ENCODE peak calls at places on chromosomes 2 and 18, in seven cellular contexts. One of them, this sample, is unnamed.
A peak's percentile ranks its signal among the peaks of the same experiment; 100 is the strongest.

GRCh38 chr2:43185146-43185545 is 41.3 kb downstream of the ZFP36L2 start:
- DNase-seq in stomach: no peak
- DNase-seq in prostate gland: no peak
- DNase-seq in OCI-LY7: no peak
- DNase-seq in left lung: no peak
- DNase-seq in progenitor cell of endocrine pancreas: no peak
- DNase-seq in GM12865: no peak
- DNase-seq in this sample: no peak

GRCh38 chr2:241014764-241015163 is 16.3 kb downstream of the SNED1 start:
- DNase-seq in stomach: peak; percentile 15
- DNase-seq in prostate gland: peak; percentile 45
- DNase-seq in OCI-LY7: no peak
- DNase-seq in left lung: no peak
- DNase-seq in progenitor cell of endocrine pancreas: no peak
- DNase-seq in GM12865: no peak
- DNase-seq in this sample: no peak

GRCh38 chr2:47145466-47145865 is 9.6 kb downstream of the STPG4 start:
- DNase-seq in stomach: no peak
- DNase-seq in prostate gland: no peak
- DNase-seq in OCI-LY7: no peak
- DNase-seq in left lung: no peak
- DNase-seq in progenitor cell of endocrine pancreas: no peak
- DNase-seq in GM12865: no peak
- DNase-seq in this sample: no peak

GRCh38 chr2:16226942-16227664 is 286.8 kb downstream of the MYCN start:
- DNase-seq in stomach: no peak
- DNase-seq in prostate gland: peak; percentile 46
- DNase-seq in OCI-LY7: no peak
- DNase-seq in left lung: no peak
- DNase-seq in progenitor cell of endocrine pancreas: no peak
- DNase-seq in GM12865: no peak
- DNase-seq in this sample: no peak

GRCh38 chr2:219758907-219759680 is 131.7 kb downstream of the SLC4A3 start:
- DNase-seq in stomach: no peak
- DNase-seq in prostate gland: no peak
- DNase-seq in OCI-LY7: no peak
- DNase-seq in left lung: no peak
- DNase-seq in progenitor cell of endocrine pancreas: no peak
- DNase-seq in GM12865: no peak
- DNase-seq in this sample: no peak

GRCh38 chr2:192195548-192196418 is 1.1 kb upstream of the TMEFF2 start:
- DNase-seq in stomach: peak; percentile 25
- DNase-seq in prostate gland: no peak
- DNase-seq in OCI-LY7: no peak
- DNase-seq in left lung: peak; percentile 76
- DNase-seq in progenitor cell of endocrine pancreas: peak; percentile 13
- DNase-seq in GM12865: no peak
- DNase-seq in this sample: peak; percentile 4

GRCh38 chr2:148930046-148930775 is 55.2 kb downstream of the KIF5C start:
- DNase-seq in stomach: no peak
- DNase-seq in prostate gland: no peak
- DNase-seq in OCI-LY7: no peak
- DNase-seq in left lung: no peak
- DNase-seq in progenitor cell of endocrine pancreas: no peak
- DNase-seq in GM12865: no peak
- DNase-seq in this sample: no peak

GRCh38 chr2:7190587-7191320 is 273.5 kb downstream of the RNF144A start:
- DNase-seq in stomach: no peak
- DNase-seq in prostate gland: no peak
- DNase-seq in OCI-LY7: no peak
- DNase-seq in left lung: no peak
- DNase-seq in progenitor cell of endocrine pancreas: no peak
- DNase-seq in GM12865: no peak
- DNase-seq in this sample: peak; percentile 16

GRCh38 chr2:10238991-10239485 is 63.7 kb upstream of the HPCAL1 start:
- DNase-seq in stomach: no peak
- DNase-seq in prostate gland: no peak
- DNase-seq in OCI-LY7: no peak
- DNase-seq in left lung: no peak
- DNase-seq in progenitor cell of endocrine pancreas: no peak
- DNase-seq in GM12865: no peak
- DNase-seq in this sample: no peak

GRCh38 chr18:49966090-49966489 is 152.8 kb upstream of the ACAA2 start:
- DNase-seq in stomach: no peak
- DNase-seq in prostate gland: no peak
- DNase-seq in OCI-LY7: no peak
- DNase-seq in left lung: no peak
- DNase-seq in progenitor cell of endocrine pancreas: no peak
- DNase-seq in GM12865: no peak
- DNase-seq in this sample: no peak

GRCh38 chr2:167596072-167596471 is 651.3 kb downstream of the STK39 start:
- DNase-seq in stomach: no peak
- DNase-seq in prostate gland: no peak
- DNase-seq in OCI-LY7: no peak
- DNase-seq in left lung: no peak
- DNase-seq in progenitor cell of endocrine pancreas: no peak
- DNase-seq in GM12865: peak; percentile 4
- DNase-seq in this sample: no peak

GRCh38 chr2:241461693-241462677 is 46.4 kb downstream of the STK25 start:
- DNase-seq in stomach: peak; percentile 67
- DNase-seq in prostate gland: peak; percentile 33
- DNase-seq in OCI-LY7: no peak
- DNase-seq in left lung: no peak
- DNase-seq in progenitor cell of endocrine pancreas: no peak
- DNase-seq in GM12865: no peak
- DNase-seq in this sample: no peak

GRCh38 chr2:47654790-47655562 is 128.0 kb upstream of the MSH6 start:
- DNase-seq in stomach: no peak
- DNase-seq in prostate gland: no peak
- DNase-seq in OCI-LY7: peak; percentile 97
- DNase-seq in left lung: no peak
- DNase-seq in progenitor cell of endocrine pancreas: no peak
- DNase-seq in GM12865: peak; percentile 87
- DNase-seq in this sample: no peak

GRCh38 chr2:168639501-168639900 is 162.9 kb upstream of the NOSTRIN start:
- DNase-seq in stomach: peak; percentile 45
- DNase-seq in prostate gland: peak; percentile 5
- DNase-seq in OCI-LY7: no peak
- DNase-seq in left lung: no peak
- DNase-seq in progenitor cell of endocrine pancreas: no peak
- DNase-seq in GM12865: no peak
- DNase-seq in this sample: no peak

GRCh38 chr18:26532367-26533340 is 15.7 kb downstream of the KCTD1 start:
- DNase-seq in stomach: no peak
- DNase-seq in prostate gland: no peak
- DNase-seq in OCI-LY7: no peak
- DNase-seq in left lung: no peak
- DNase-seq in progenitor cell of endocrine pancreas: no peak
- DNase-seq in GM12865: no peak
- DNase-seq in this sample: no peak

GRCh38 chr18:49663755-49664085 is 101.9 kb downstream of the LIPG start:
- DNase-seq in stomach: no peak
- DNase-seq in prostate gland: no peak
- DNase-seq in OCI-LY7: no peak
- DNase-seq in left lung: no peak
- DNase-seq in progenitor cell of endocrine pancreas: no peak
- DNase-seq in GM12865: no peak
- DNase-seq in this sample: no peak

GRCh38 chr18:28284132-28284531 is 107.2 kb upstream of the CDH2 start:
- DNase-seq in stomach: no peak
- DNase-seq in prostate gland: no peak
- DNase-seq in OCI-LY7: no peak
- DNase-seq in left lung: no peak
- DNase-seq in progenitor cell of endocrine pancreas: no peak
- DNase-seq in GM12865: no peak
- DNase-seq in this sample: no peak

GRCh38 chr2:105104208-105104731 is 66.4 kb downstream of the MRPS9 start:
- DNase-seq in stomach: no peak
- DNase-seq in prostate gland: no peak
- DNase-seq in OCI-LY7: no peak
- DNase-seq in left lung: no peak
- DNase-seq in progenitor cell of endocrine pancreas: no peak
- DNase-seq in GM12865: no peak
- DNase-seq in this sample: no peak

GRCh38 chr2:227423633-227424499 is 36.1 kb upstream of the SCYGR1 start:
- DNase-seq in stomach: no peak
- DNase-seq in prostate gland: no peak
- DNase-seq in OCI-LY7: no peak
- DNase-seq in left lung: no peak
- DNase-seq in progenitor cell of endocrine pancreas: no peak
- DNase-seq in GM12865: no peak
- DNase-seq in this sample: no peak

DNA sequence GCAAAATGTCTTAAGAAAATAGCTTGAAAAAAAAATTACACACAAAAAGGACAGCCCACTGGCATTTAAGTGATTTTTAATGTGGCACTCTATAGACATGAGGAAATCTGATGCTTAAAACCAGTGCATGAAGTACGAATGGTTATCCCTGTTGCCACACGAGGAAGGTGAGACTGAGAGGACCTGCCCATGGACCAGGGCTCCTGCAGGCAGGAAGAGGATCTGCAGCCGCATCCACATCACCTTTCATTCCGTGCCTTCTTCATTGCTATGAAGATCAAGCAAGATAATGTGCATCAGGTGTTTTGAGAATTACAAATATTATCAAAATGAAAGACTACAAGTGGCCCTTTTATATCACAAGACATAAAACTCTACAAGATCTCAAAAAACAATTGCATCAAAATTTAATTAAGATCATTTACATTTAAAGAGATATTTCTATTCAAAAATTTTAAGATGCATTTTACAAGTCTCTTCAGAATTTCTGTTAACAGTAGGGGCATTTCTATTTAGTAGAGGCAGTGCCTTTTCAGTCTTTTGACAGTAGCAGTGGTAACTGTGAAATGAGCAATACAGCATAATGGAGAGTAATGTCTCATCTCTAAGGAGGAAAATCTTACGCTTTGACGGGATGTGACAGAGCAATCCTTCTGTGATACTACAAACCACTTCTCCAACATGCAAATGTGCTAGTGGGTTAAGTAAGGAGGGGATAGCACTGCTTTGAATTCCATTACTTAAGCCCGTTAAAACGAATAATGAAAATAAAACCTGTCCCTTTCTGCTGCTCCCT is 83.4 kb downstream of the SLC5A7 start:
- DNase-seq in stomach: no peak
- DNase-seq in prostate gland: no peak
- DNase-seq in OCI-LY7: no peak
- DNase-seq in left lung: no peak
- DNase-seq in progenitor cell of endocrine pancreas: no peak
- DNase-seq in GM12865: no peak
- DNase-seq in this sample: no peak
- TF ChIP-seq CTCF in stomach: no peak
- TF ChIP-seq CTCF in prostate gland: no peak
- TF ChIP-seq CTCF in OCI-LY7: no peak
- TF ChIP-seq CTCF in left lung: no peak
- TF ChIP-seq CTCF in progenitor cell of endocrine pancreas: peak; percentile 44
- TF ChIP-seq CTCF in GM12865: no peak
- TF ChIP-seq CTCF in this sample: no peak

GRCh38 chr18:74534150-74534969 is at the start of gene CNDP1:
- DNase-seq in stomach: peak; percentile 24
- DNase-seq in prostate gland: no peak
- DNase-seq in OCI-LY7: no peak
- DNase-seq in left lung: no peak
- DNase-seq in progenitor cell of endocrine pancreas: no peak
- DNase-seq in GM12865: no peak
- DNase-seq in this sample: no peak
- TF ChIP-seq CTCF in stomach: no peak
- TF ChIP-seq CTCF in prostate gland: no peak
- TF ChIP-seq CTCF in OCI-LY7: no peak
- TF ChIP-seq CTCF in left lung: no peak
- TF ChIP-seq CTCF in progenitor cell of endocrine pancreas: no peak
- TF ChIP-seq CTCF in GM12865: no peak
- TF ChIP-seq CTCF in this sample: no peak

GRCh38 chr2:111121028-111121872 is 536 bp downstream of the BCL2L11 start:
- DNase-seq in stomach: peak; percentile 58
- DNase-seq in prostate gland: peak; percentile 40
- DNase-seq in OCI-LY7: peak; percentile 74
- DNase-seq in left lung: peak; percentile 89
- DNase-seq in progenitor cell of endocrine pancreas: peak; percentile 43
- DNase-seq in GM12865: peak; percentile 54
- DNase-seq in this sample: peak; percentile 61

GRCh38 chr2:111119004-111119846 is 1.5 kb upstream of the BCL2L11 start:
- DNase-seq in stomach: no peak
- DNase-seq in prostate gland: no peak
- DNase-seq in OCI-LY7: peak; percentile 30
- DNase-seq in left lung: peak; percentile 83
- DNase-seq in progenitor cell of endocrine pancreas: no peak
- DNase-seq in GM12865: peak; percentile 26
- DNase-seq in this sample: peak; percentile 70

GRCh38 chr2:111119847-111120252 is 864 bp upstream of the BCL2L11 start:
- DNase-seq in stomach: no peak
- DNase-seq in prostate gland: no peak
- DNase-seq in OCI-LY7: no peak
- DNase-seq in left lung: no peak
- DNase-seq in progenitor cell of endocrine pancreas: no peak
- DNase-seq in GM12865: no peak
- DNase-seq in this sample: peak; percentile 32

GRCh38 chr2:111121873-111122630 is 1.3 kb downstream of the BCL2L11 start:
- DNase-seq in stomach: peak; percentile 91
- DNase-seq in prostate gland: peak; percentile 87
- DNase-seq in OCI-LY7: peak; percentile 91
- DNase-seq in left lung: peak; percentile 96
- DNase-seq in progenitor cell of endocrine pancreas: peak; percentile 88
- DNase-seq in GM12865: peak; percentile 90
- DNase-seq in this sample: peak; percentile 78

DNA sequence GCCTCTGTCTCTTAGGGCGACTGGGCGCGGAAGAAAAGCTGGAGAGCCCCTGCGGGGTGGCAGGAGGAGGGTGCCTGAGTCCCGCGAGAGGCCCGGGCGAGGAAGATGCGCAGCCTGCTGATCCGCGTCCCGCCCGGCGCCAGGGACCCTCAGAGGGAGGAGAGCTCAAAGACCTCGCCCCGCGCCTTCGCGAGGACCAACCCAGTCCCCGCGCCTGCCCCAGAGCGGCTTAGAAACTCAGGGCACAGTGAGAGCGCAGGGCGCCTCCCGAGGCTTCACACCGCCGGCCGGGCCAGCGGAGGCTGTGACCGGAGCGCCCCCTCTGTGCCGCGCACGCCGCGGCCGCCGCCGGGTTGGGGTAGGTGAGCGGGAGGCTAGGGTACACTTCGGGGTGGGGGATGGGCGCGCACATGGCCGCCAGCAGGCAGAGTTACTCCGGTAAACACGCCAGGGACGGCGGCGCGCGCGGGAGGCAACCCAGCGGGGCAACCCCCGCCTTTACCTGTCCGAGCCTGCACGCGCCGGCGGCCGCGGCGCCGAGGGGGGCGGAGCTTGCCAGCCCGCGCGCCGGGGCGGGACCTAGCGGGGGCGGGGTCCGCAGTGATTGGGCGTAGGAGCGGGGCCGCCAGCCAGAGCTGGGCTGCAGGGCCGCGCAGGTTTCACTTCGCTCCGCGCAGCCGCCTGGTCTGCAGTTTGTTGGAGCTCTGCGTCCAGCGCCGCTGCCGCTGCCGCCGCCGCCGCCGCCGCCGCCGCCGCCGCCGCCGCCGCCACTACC is at the start of gene BCL2L11:
- DNase-seq in stomach: peak; percentile 96
- DNase-seq in prostate gland: peak; percentile 96
- DNase-seq in OCI-LY7: peak; percentile 95
- DNase-seq in left lung: peak; percentile 99
- DNase-seq in progenitor cell of endocrine pancreas: peak; percentile 95
- DNase-seq in GM12865: peak; percentile 97
- DNase-seq in this sample: peak; percentile 89
- TF ChIP-seq CTCF in stomach: no peak
- TF ChIP-seq CTCF in prostate gland: peak; percentile 23
- TF ChIP-seq CTCF in OCI-LY7: peak; percentile 64
- TF ChIP-seq CTCF in left lung: no peak
- TF ChIP-seq CTCF in progenitor cell of endocrine pancreas: peak; percentile 48
- TF ChIP-seq CTCF in GM12865: peak; percentile 4
- TF ChIP-seq CTCF in this sample: no peak

GRCh38 chr18:63422862-63423304 is 607 bp upstream of the VPS4B start:
- DNase-seq in stomach: no peak
- DNase-seq in prostate gland: no peak
- DNase-seq in OCI-LY7: no peak
- DNase-seq in left lung: peak; percentile 84
- DNase-seq in progenitor cell of endocrine pancreas: no peak
- DNase-seq in GM12865: no peak
- DNase-seq in this sample: no peak
- TF ChIP-seq CTCF in stomach: peak; percentile 7
- TF ChIP-seq CTCF in prostate gland: no peak
- TF ChIP-seq CTCF in OCI-LY7: no peak
- TF ChIP-seq CTCF in left lung: no peak
- TF ChIP-seq CTCF in progenitor cell of endocrine pancreas: no peak
- TF ChIP-seq CTCF in GM12865: peak; percentile 15
- TF ChIP-seq CTCF in this sample: no peak